ENCODE peak calls at places on chromosomes 5 and 9, in seven cellular contexts. C is dorsolateral prefrontal cortex, L is thyroid gland, O is tibial artery, U is RWPE1, X is kidney, K is ovary. B is an unnamed sample.

GRCh38 chr5:132309679-132310078 is 15.5 kb downstream of the SLC22A4 start:
- DNase-seq in C (no peak), L (no peak), O (no peak), U (no peak), X (no peak), K (no peak), B (no peak)

GRCh38 chr9:16241231-16241630 is 629.2 kb downstream of the BNC2 start:
- DNase-seq in C (no peak), L (no peak), O (no peak), U (no peak), X (no peak), K (no peak), B (no peak)

GRCh38 chr5:107551088-107551487 is 119.6 kb downstream of the EFNA5 start:
- DNase-seq in C (no peak), L (no peak), O (no peak), U (no peak), X (no peak), K (no peak), B (no peak)

GRCh38 chr9:73451003-73451402 is 299.3 kb downstream of the ANXA1 start:
- DNase-seq in C (no peak), L (no peak), O (no peak), U (no peak), X (no peak), K (no peak), B (no peak)

GRCh38 chr9:134215709-134216448 is 51.5 kb upstream of the RNU6ATAC start:
- DNase-seq in C (no peak), L (no peak), O (no peak), U (no peak), X (peak; percentile 78), K (peak; percentile 22), B (peak; percentile 22)

GRCh38 chr9:78397045-78397843 is 100.3 kb downstream of the PSAT1 start:
- DNase-seq in C (no peak), L (no peak), O (no peak), U (no peak), X (no peak), K (no peak), B (no peak)

GRCh38 chr9:133107245-133107722 is 13.8 kb downstream of the RALGDS start:
- DNase-seq in C (no peak), L (no peak), O (no peak), U (no peak), X (peak; percentile 57), K (peak; percentile 9), B (peak; percentile 20)

GRCh38 chr5:133229931-133230664 is 178.3 kb downstream of the HSPA4 start:
- DNase-seq in C (no peak), L (no peak), O (no peak), U (peak; percentile 95), X (no peak), K (no peak), B (no peak)

GRCh38 chr9:33480094-33480493 is 6.4 kb upstream of the NOL6 start:
- DNase-seq in C (no peak), L (no peak), O (no peak), U (no peak), X (no peak), K (no peak), B (no peak)

GRCh38 chr5:50749181-50749580 is 82.7 kb downstream of the PARP8 start:
- DNase-seq in C (no peak), L (no peak), O (no peak), U (no peak), X (no peak), K (no peak), B (no peak)

GRCh38 chr5:44388504-44389409 is 463 bp downstream of the FGF10 start:
- DNase-seq in C (no peak), L (no peak), O (peak; percentile 67), U (peak; percentile 3), X (peak; percentile 68), K (peak; percentile 34), B (peak; percentile 12)

GRCh38 chr5:110854200-110854599 is 115.4 kb downstream of the SLC25A46 start:
- DNase-seq in C (no peak), L (no peak), O (no peak), U (no peak), X (no peak), K (no peak), B (no peak)

GRCh38 chr5:142289708-142290573 is 34.9 kb downstream of the SPRY4 start:
- DNase-seq in C (no peak), L (no peak), O (no peak), U (no peak), X (peak; percentile 73), K (no peak), B (no peak)

GRCh38 chr9:117494401-117495130 is 79.7 kb upstream of the ASTN2 start:
- DNase-seq in C (no peak), L (no peak), O (no peak), U (no peak), X (no peak), K (no peak), B (no peak)

GRCh38 chr9:131503626-131504465 is 1.1 kb downstream of the POMT1 start:
- DNase-seq in C (peak; percentile 48), L (peak; percentile 16), O (no peak), U (peak; percentile 69), X (no peak), K (no peak), B (no peak)

GRCh38 chr9:137851516-137852217 is 25.9 kb upstream of the CACNA1B start:
- DNase-seq in C (no peak), L (no peak), O (no peak), U (no peak), X (no peak), K (no peak), B (no peak)

GRCh38 chr5:177431317-177432142 is 5.1 kb downstream of the GRK6 start:
- DNase-seq in C (peak; percentile 69), L (no peak), O (no peak), U (no peak), X (peak; percentile 86), K (no peak), B (peak; percentile 63)

GRCh38 chr9:130276121-130276520 is 10.6 kb downstream of the HMCN2 start:
- DNase-seq in C (no peak), L (no peak), O (no peak), U (no peak), X (no peak), K (no peak), B (no peak)

GRCh38 chr9:38362912-38363588 is 29.5 kb upstream of the ALDH1B1 start:
- DNase-seq in C (peak; percentile 23), L (peak; percentile 37), O (peak; percentile 66), U (peak; percentile 76), X (no peak), K (peak; percentile 54), B (peak; percentile 28)

GRCh38 chr9:35035851-35036701 is 36.3 kb downstream of the VCP start:
- DNase-seq in C (no peak), L (peak; percentile 29), O (peak; percentile 71), U (no peak), X (peak; percentile 85), K (peak; percentile 51), B (peak; percentile 69)

GRCh38 chr5:83513081-83513480 is 41.5 kb downstream of the VCAN start:
- DNase-seq in C (no peak), L (no peak), O (no peak), U (no peak), X (no peak), K (no peak), B (no peak)

GRCh38 chr5:83507431-83507830 is 35.9 kb downstream of the VCAN start:
- DNase-seq in C (no peak), L (no peak), O (no peak), U (no peak), X (no peak), K (no peak), B (no peak)

GRCh38 chr5:83510199-83510730 is 38.7 kb downstream of the VCAN start:
- DNase-seq in C (no peak), L (no peak), O (no peak), U (no peak), X (no peak), K (no peak), B (no peak)

GRCh38 chr5:83512051-83512745 is 40.7 kb downstream of the VCAN start:
- DNase-seq in C (no peak), L (no peak), O (no peak), U (no peak), X (no peak), K (no peak), B (no peak)

DNA sequence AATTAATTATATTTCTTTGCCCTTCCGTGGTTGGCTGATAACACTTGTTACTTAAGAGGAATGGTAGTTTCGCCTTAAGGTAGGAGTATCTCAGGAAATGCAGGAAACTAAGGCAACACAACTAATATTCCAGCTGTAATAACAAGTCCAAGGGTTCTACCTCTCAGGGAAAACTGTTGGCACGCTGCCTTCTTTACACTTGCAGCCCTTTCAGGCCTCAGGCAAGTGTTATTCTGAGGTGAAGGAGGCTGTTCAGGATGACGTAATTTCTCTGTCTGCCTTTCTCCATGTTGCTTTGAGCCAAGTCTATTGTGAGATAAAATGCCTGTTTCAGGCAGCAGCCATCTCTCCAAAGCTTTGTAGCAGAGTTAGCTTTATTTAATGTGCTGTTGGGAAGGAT is 38.0 kb downstream of the VCAN start:
- DNase-seq in C (no peak), L (peak; percentile 55), O (no peak), U (peak; percentile 35), X (no peak), K (peak; percentile 20), B (no peak)
- H3K27ac ChIP-seq in C (no peak overlapping the region), L (no peak overlapping the region), O (peak overlapping the region; percentile 31), U (no peak overlapping the region), X (no peak overlapping the region), K (no peak overlapping the region), B (no peak overlapping the region)

GRCh38 chr5:161851691-161852299 is 3.9 kb downstream of the GABRA1 start:
- DNase-seq in C (no peak), L (no peak), O (no peak), U (peak; percentile 13), X (no peak), K (no peak), B (no peak)
- TF ChIP-seq CTCF in C (peak; percentile 40), L (no peak), O (no peak), U (peak; percentile 62), X (no peak), K (no peak), B (no peak)

GRCh38 chr5:80109549-80110478 is 74.7 kb downstream of the THBS4 start:
- DNase-seq in C (no peak), L (peak; percentile 21), O (no peak), U (no peak), X (no peak), K (no peak), B (no peak)
- H3K27ac ChIP-seq in C (no peak overlapping the region), L (no peak overlapping the region), O (no peak overlapping the region), U (no peak overlapping the region), X (no peak overlapping the region), K (no peak overlapping the region), B (no peak overlapping the region)

DNA sequence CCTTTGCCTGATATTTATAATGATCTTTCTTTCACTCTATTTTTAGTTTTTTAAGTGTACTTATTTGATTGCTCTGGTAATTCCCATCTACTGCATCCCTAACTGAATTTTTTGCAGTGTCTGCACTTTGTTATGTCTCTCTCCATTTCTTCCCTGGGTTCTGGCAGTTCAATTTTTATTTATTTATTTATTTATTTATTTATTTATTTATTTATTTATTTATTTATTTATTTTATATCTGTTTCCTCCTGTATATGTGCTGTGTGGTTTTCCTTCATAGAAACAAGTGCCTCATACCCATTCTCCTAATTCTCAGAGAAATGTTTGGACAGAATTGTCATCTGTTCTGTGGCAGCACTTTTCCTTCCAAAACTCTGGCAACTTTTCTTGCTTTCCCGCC is 2370.8 kb upstream of the WWC1 start:
- DNase-seq in C (no peak), L (no peak), O (no peak), U (no peak), X (no peak), K (no peak), B (no peak)
- TF ChIP-seq CTCF in C (no peak), L (no peak), O (no peak), U (no peak), X (no peak), K (no peak), B (no peak)

GRCh38 chr5:57724836-57725235 is 242.2 kb upstream of the ACTBL2 start:
- DNase-seq in C (no peak), L (no peak), O (no peak), U (peak; percentile 53), X (no peak), K (no peak), B (no peak)
- H3K27ac ChIP-seq in C (no peak overlapping the region), L (no peak overlapping the region), O (no peak overlapping the region), U (no peak overlapping the region), X (no peak overlapping the region), K (no peak overlapping the region), B (no peak overlapping the region)